ENCODE peak calls at places on chromosomes 3 and 15, in six cellular contexts. V, H, E, U, I and A are unnamed samples.
A peak's percentile ranks its signal among the peaks of the same experiment; 100 is the strongest.

GRCh38 chr3:16723994-16724393 is 118.8 kb upstream of the DAZL start:
- DNase-seq in I (peak; percentile 64), V (no peak), U (peak; percentile 62), E (no peak), H (no peak), A (no peak)

GRCh38 chr3:46915297-46915822 is 37.8 kb downstream of the PTH1R start:
- DNase-seq in H (no peak), U (no peak), V (peak; percentile 1), E (no peak), I (no peak), A (peak; percentile 12)

GRCh38 chr3:192848371-192849233 is 69.1 kb downstream of the MB21D2 start:
- DNase-seq in U (no peak), E (no peak), I (no peak), H (no peak), V (no peak), A (no peak)

GRCh38 chr3:175269394-175269793 is 410.3 kb downstream of the NAALADL2 start:
- DNase-seq in V (no peak), H (no peak), E (no peak), U (no peak), I (no peak), A (no peak)

GRCh38 chr15:74434260-74434915 is 630 bp upstream of the SEMA7A start:
- DNase-seq in U (no peak), E (no peak), V (no peak), I (no peak), H (no peak), A (no peak)

GRCh38 chr3:133401374-133402135 is 1.7 kb downstream of the BFSP2 start:
- DNase-seq in E (no peak), V (peak; percentile 39), I (no peak), H (no peak), U (no peak), A (no peak)

GRCh38 chr3:10697918-10698317 is 118.1 kb upstream of the SLC6A11 start:
- DNase-seq in H (peak; percentile 13), E (no peak), V (no peak), I (no peak), U (peak; percentile 11), A (no peak)

GRCh38 chr15:101049856-101050646 is 130.9 kb downstream of the LRRK1 start:
- DNase-seq in E (peak; percentile 6), I (no peak), U (no peak), H (no peak), V (peak; percentile 56), A (peak; percentile 55)

GRCh38 chr15:91469627-91470567 is 369.8 kb downstream of the SV2B start:
- DNase-seq in U (no peak), V (peak; percentile 81), I (no peak), E (no peak), H (no peak), A (no peak)

GRCh38 chr15:46251873-46252272 is 617.0 kb downstream of the SQOR start:
- DNase-seq in E (no peak), H (no peak), U (no peak), V (no peak), I (no peak), A (no peak)

GRCh38 chr3:68523330-68523729 is 409.0 kb downstream of the TAFA4 start:
- DNase-seq in V (no peak), E (no peak), I (no peak), H (no peak), U (no peak), A (no peak)
- H3K4me1 ChIP-seq in V (no peaks in the 10 kb centered on the region), E (no peaks in the 10 kb centered on the region), I (no peaks in the 10 kb centered on the region), H (no peaks in the 10 kb centered on the region), U (no peaks in the 10 kb centered on the region), A (no peaks in the 10 kb centered on the region)

GRCh38 chr15:70270752-70271111 is 173.0 kb upstream of the TLE3 start:
- DNase-seq in I (no peak), U (no peak), V (peak; percentile 21), E (no peak), H (no peak), A (no peak)

GRCh38 chr15:70268698-70269251 is 171.1 kb upstream of the TLE3 start:
- DNase-seq in H (no peak), E (no peak), V (peak; percentile 77), I (no peak), U (no peak), A (no peak)

GRCh38 chr15:70267879-70268278 is 170.2 kb upstream of the TLE3 start:
- DNase-seq in I (no peak), U (peak; percentile 76), E (no peak), V (no peak), H (no peak), A (no peak)

GRCh38 chr15:70269991-70270751 is 172.5 kb upstream of the TLE3 start:
- DNase-seq in H (peak; percentile 63), U (peak; percentile 85), I (no peak), V (peak; percentile 77), E (no peak), A (no peak)

GRCh38 chr15:70269331-70269911 is 171.7 kb upstream of the TLE3 start:
- DNase-seq in I (no peak), V (peak; percentile 75), H (no peak), U (no peak), E (no peak), A (no peak)
- H3K4me1 ChIP-seq in I (no peaks in the 10 kb centered on the region), V (peaks cover 65% of the 10 kb centered on the region), H (peaks cover 25% of the 10 kb centered on the region), U (peaks cover 47% of the 10 kb centered on the region), E (peaks cover 5% of the 10 kb centered on the region), A (peaks cover 38% of the 10 kb centered on the region)

DNA sequence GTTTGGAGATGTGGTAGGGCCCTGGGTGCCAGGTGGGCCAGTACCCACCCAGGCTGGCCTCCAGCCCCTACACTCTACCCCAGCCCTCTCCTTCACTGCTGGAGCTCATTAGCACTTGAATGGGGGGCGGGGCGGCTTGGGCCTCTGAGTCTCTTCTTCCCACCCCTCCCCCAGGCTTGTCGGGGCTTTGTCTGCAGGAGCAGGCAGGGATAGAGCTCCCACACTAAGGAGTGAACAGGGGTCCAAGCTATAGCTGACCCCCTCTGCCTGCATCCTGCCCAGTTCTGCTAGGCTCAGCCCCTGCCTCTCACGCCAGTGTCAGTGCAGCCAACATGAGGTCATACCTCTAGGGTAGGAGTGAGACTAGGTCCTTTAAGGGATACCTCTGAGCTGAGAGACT is 5.2 kb downstream of the GNAI2 start:
- DNase-seq in E (no peak), H (peak; percentile 66), U (no peak), I (no peak), V (no peak), A (no peak)
- H3K4me1 ChIP-seq in E (peaks cover 73% of the 10 kb centered on the region), H (peaks cover 14% of the 10 kb centered on the region), U (peaks cover 24% of the 10 kb centered on the region), I (peaks cover 6% of the 10 kb centered on the region), V (peaks cover 82% of the 10 kb centered on the region), A (peaks cover 80% of the 10 kb centered on the region)

GRCh38 chr15:62071711-62072308 is 5.0 kb downstream of the C2CD4A start:
- DNase-seq in H (peak; percentile 66), E (no peak), U (peak; percentile 60), I (peak; percentile 51), V (no peak), A (no peak)
- H3K4me1 ChIP-seq in H (peaks cover 9% of the 10 kb centered on the region), E (peaks cover 17% of the 10 kb centered on the region), U (peaks cover 25% of the 10 kb centered on the region), I (no peaks in the 10 kb centered on the region), V (peaks cover 23% of the 10 kb centered on the region), A (peaks cover 8% of the 10 kb centered on the region)